ENCODE peak calls at places on chromosomes 11 and 22, in nine cellular contexts. O is activated T-cell treated with anti-CD3 and anti-CD28 coated beads for 1 hour; E is LHCN-M2; S is stimulated activated CD4-positive, alpha-beta T cell treated with anti-CD3 and anti-CD28 coated beads, Interleukin-1b, Interleukin-23, amount 100 ng/mL, for 1 hour; D is smooth muscle cell of the brain vasculature; C is hypothalamus; J is NCI-H1417; N is GM12865; M is activated effector memory CD4-positive, alpha-beta T cell treated with anti-CD3 and anti-CD28 coated beads, Interleukin-2, amount 50 U/mL, for 16 hours. R is an unnamed sample.

GRCh38 chr22:46731246-46732040 is 6.6 kb downstream of the CERK start:
- DNase-seq in E (no peak), D (no peak), S (no peak), C (no peak), J (peak; percentile 30), M (no peak), O (no peak), N (no peak), R (no peak)

GRCh38 chr11:10770626-10771254 is 19.7 kb downstream of the CTR9 start:
- DNase-seq in D (peak; percentile 21), M (peak; percentile 68), O (no peak), C (peak; percentile 11), S (no peak), N (peak; percentile 43), J (peak; percentile 7), E (peak; percentile 46), R (peak; percentile 10)

GRCh38 chr11:94132152-94132558 is 3.5 kb downstream of the PANX1 start:
- DNase-seq in E (peak; percentile 69), O (no peak), M (no peak), N (no peak), J (no peak), C (no peak), S (no peak), D (no peak), R (no peak)

GRCh38 chr11:798093-798713 is at the start of gene SLC25A22:
- DNase-seq in O (peak; percentile 78), J (peak; percentile 88), S (peak; percentile 53), E (peak; percentile 67), C (peak; percentile 70), D (peak; percentile 31), N (peak; percentile 88), M (peak; percentile 95), R (peak; percentile 81)

GRCh38 chr11:59857444-59858434 is 8.5 kb downstream of the TCN1 start:
- DNase-seq in M (no peak), D (no peak), O (no peak), C (no peak), J (no peak), S (no peak), N (no peak), E (peak; percentile 1), R (no peak)

GRCh38 chr11:28343304-28344233 is 235.4 kb downstream of the METTL15 start:
- DNase-seq in O (no peak), S (no peak), N (no peak), C (no peak), M (no peak), D (peak; percentile 69), E (peak; percentile 88), J (no peak), R (no peak)

GRCh38 chr11:100467821-100468508 is 219.1 kb upstream of the ARHGAP42 start:
- DNase-seq in J (no peak), O (no peak), M (no peak), C (no peak), N (peak; percentile 9), E (peak; percentile 10), S (no peak), D (no peak), R (no peak)

GRCh38 chr22:37996079-37996478 is 11.7 kb upstream of the SOX10 start:
- DNase-seq in N (peak; percentile 22), C (no peak), M (no peak), S (no peak), O (no peak), J (no peak), E (no peak), D (no peak), R (no peak)

GRCh38 chr11:103202048-103202651 is 92.9 kb downstream of the DYNC2H1 start:
- DNase-seq in O (no peak), C (no peak), E (peak; percentile 36), S (no peak), N (peak; percentile 14), M (no peak), D (peak; percentile 10), J (peak; percentile 2), R (no peak)

GRCh38 chr11:83292709-83293435 is 6.7 kb upstream of the CCDC90B start:
- DNase-seq in O (peak; percentile 2), S (no peak), N (peak; percentile 62), E (peak; percentile 74), M (no peak), C (no peak), J (peak; percentile 42), D (peak; percentile 32), R (no peak)

GRCh38 chr11:6249822-6250555 is 9.6 kb upstream of the CCKBR start:
- DNase-seq in C (no peak), M (no peak), S (no peak), J (no peak), O (no peak), N (no peak), D (no peak), E (peak; percentile 71), R (no peak)

GRCh38 chr11:97461934-97462333 is 1072.1 kb downstream of the JRKL start:
- DNase-seq in D (no peak), O (no peak), N (no peak), C (no peak), M (no peak), J (no peak), E (no peak), S (no peak), R (no peak)

GRCh38 chr11:285021-285893 is 3.7 kb upstream of the PGGHG start:
- DNase-seq in J (no peak), M (peak; percentile 52), N (no peak), E (no peak), C (no peak), S (no peak), D (no peak), O (no peak), R (no peak)

GRCh38 chr22:24807284-24807950 is 1.4 kb downstream of the SGSM1 start:
- DNase-seq in E (peak; percentile 11), D (no peak), J (no peak), C (no peak), S (no peak), O (no peak), M (no peak), N (no peak), R (no peak)